ENCODE peak calls at places on chromosomes 7 and 10, in five cellular contexts. One of them, this sample, is unnamed.

GRCh38 chr10:124734311-124735166 is 9.6 kb downstream of the FAM53B start:
- DNase-seq in spleen: peak
- DNase-seq in A549: no peak
- DNase-seq in AG04449: no peak
- DNase-seq in LNCaP clone FGC: no peak
- DNase-seq in this sample: no peak

GRCh38 chr10:73413108-73413527 is 740 bp downstream of the ANXA7 start:
- DNase-seq in spleen: no peak
- DNase-seq in A549: peak
- DNase-seq in AG04449: no peak
- DNase-seq in LNCaP clone FGC: peak
- DNase-seq in this sample: peak

GRCh38 chr7:68143345-68143744 is 1146.7 kb downstream of the TYW1 start:
- DNase-seq in spleen: no peak
- DNase-seq in A549: no peak
- DNase-seq in AG04449: no peak
- DNase-seq in LNCaP clone FGC: no peak
- DNase-seq in this sample: no peak

GRCh38 chr10:7503190-7503589 is 92.4 kb upstream of the SFMBT2 start:
- DNase-seq in spleen: no peak
- DNase-seq in A549: no peak
- DNase-seq in AG04449: no peak
- DNase-seq in LNCaP clone FGC: no peak
- DNase-seq in this sample: no peak

GRCh38 chr10:128470302-128470962 is 344.2 kb upstream of the MKI67 start:
- DNase-seq in spleen: peak
- DNase-seq in A549: no peak
- DNase-seq in AG04449: no peak
- DNase-seq in LNCaP clone FGC: no peak
- DNase-seq in this sample: no peak

GRCh38 chr10:104614245-104614831 is 26.8 kb upstream of the SORCS3 start:
- DNase-seq in spleen: no peak
- DNase-seq in A549: peak
- DNase-seq in AG04449: no peak
- DNase-seq in LNCaP clone FGC: no peak
- DNase-seq in this sample: no peak

GRCh38 chr10:103145860-103146466 is 47.1 kb downstream of the NT5C2 start:
- DNase-seq in spleen: no peak
- DNase-seq in A549: no peak
- DNase-seq in AG04449: peak
- DNase-seq in LNCaP clone FGC: peak
- DNase-seq in this sample: no peak

GRCh38 chr10:72375173-72375572 is 20.5 kb upstream of the DNAJB12 start:
- DNase-seq in spleen: no peak
- DNase-seq in A549: no peak
- DNase-seq in AG04449: no peak
- DNase-seq in LNCaP clone FGC: no peak
- DNase-seq in this sample: no peak

GRCh38 chr7:84372712-84373111 is 178.1 kb upstream of the SEMA3A start:
- DNase-seq in spleen: no peak
- DNase-seq in A549: no peak
- DNase-seq in AG04449: no peak
- DNase-seq in LNCaP clone FGC: no peak
- DNase-seq in this sample: no peak

GRCh38 chr10:60679388-60679987 is 98.8 kb upstream of the CDK1 start:
- DNase-seq in spleen: no peak
- DNase-seq in A549: no peak
- DNase-seq in AG04449: no peak
- DNase-seq in LNCaP clone FGC: no peak
- DNase-seq in this sample: no peak

GRCh38 chr10:125722811-125723210 is 3.3 kb downstream of the EDRF1 start:
- DNase-seq in spleen: no peak
- DNase-seq in A549: no peak
- DNase-seq in AG04449: no peak
- DNase-seq in LNCaP clone FGC: no peak
- DNase-seq in this sample: no peak

GRCh38 chr10:73946253-73947145 is 35.6 kb downstream of the PLAU start:
- DNase-seq in spleen: peak
- DNase-seq in A549: no peak
- DNase-seq in AG04449: no peak
- DNase-seq in LNCaP clone FGC: no peak
- DNase-seq in this sample: no peak

GRCh38 chr10:116620423-116621400 is at the start of gene PNLIPRP2:
- DNase-seq in spleen: no peak
- DNase-seq in A549: no peak
- DNase-seq in AG04449: no peak
- DNase-seq in LNCaP clone FGC: no peak
- DNase-seq in this sample: no peak

GRCh38 chr7:45133352-45133751 is 21.9 kb upstream of the TBRG4 start:
- DNase-seq in spleen: peak
- DNase-seq in A549: no peak
- DNase-seq in AG04449: no peak
- DNase-seq in LNCaP clone FGC: no peak
- DNase-seq in this sample: no peak
- H3K4me3 ChIP-seq in spleen: no peak
- H3K4me3 ChIP-seq in A549: no peak
- H3K4me3 ChIP-seq in AG04449: no peak
- H3K4me3 ChIP-seq in LNCaP clone FGC: no peak
- H3K4me3 ChIP-seq in this sample: no peak

GRCh38 chr7:19754521-19755116 is 18.8 kb downstream of the TMEM196 start:
- DNase-seq in spleen: no peak
- DNase-seq in A549: no peak
- DNase-seq in AG04449: no peak
- DNase-seq in LNCaP clone FGC: peak
- DNase-seq in this sample: peak
- TF ChIP-seq CTCF in spleen: peak
- TF ChIP-seq CTCF in A549: peak
- TF ChIP-seq CTCF in AG04449: peak
- TF ChIP-seq CTCF in LNCaP clone FGC: peak
- TF ChIP-seq CTCF in this sample: peak

GRCh38 chr7:7176421-7177043 is 5.8 kb upstream of the C1GALT1 start:
- DNase-seq in spleen: no peak
- DNase-seq in A549: peak
- DNase-seq in AG04449: peak
- DNase-seq in LNCaP clone FGC: no peak
- DNase-seq in this sample: no peak
- H3K4me3 ChIP-seq in spleen: no peak
- H3K4me3 ChIP-seq in A549: peak
- H3K4me3 ChIP-seq in AG04449: no peak
- H3K4me3 ChIP-seq in LNCaP clone FGC: no peak
- H3K4me3 ChIP-seq in this sample: no peak

DNA sequence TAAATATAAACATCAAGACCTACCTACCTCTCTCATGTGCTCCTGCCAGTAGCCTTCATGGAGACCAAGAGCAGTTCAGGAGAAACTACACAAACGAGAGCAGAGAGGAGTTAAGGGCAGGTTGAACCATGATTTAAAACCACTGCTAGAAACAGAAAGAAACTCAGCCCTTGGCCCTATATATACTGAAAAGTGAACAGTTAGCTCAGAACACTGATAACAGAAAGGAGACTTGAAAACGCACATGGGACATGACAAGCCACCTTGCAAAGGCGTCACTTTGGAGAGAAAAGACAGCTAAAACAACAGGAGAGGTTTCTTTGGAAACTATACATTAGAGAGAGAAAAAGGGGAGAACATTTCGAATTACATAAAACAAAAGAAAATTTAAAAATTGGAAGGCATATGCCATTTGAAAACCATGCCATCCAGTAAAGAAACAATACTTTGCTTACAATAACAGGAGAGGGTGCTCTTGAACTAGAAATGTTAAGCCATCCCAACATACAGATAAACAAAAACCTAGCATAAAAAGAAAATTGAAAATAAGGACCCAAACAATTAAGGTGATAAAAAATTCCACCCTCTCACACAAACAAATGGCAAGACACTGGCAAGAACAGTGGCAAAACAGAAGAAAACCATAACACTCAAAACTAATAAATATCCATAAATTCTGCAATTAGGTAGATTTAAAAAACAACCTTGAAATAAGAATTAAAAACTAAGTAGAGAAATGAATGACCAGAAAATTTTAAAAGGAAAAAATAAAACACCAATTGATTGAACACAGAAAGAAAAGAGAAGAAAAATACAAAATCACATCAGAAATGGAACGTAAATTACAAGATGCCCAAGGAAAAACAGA is 232.7 kb downstream of the IMMP2L start:
- DNase-seq in spleen: no peak
- DNase-seq in A549: no peak
- DNase-seq in AG04449: no peak
- DNase-seq in LNCaP clone FGC: no peak
- DNase-seq in this sample: no peak
- TF ChIP-seq CTCF in spleen: no peak
- TF ChIP-seq CTCF in A549: peak
- TF ChIP-seq CTCF in AG04449: no peak
- TF ChIP-seq CTCF in LNCaP clone FGC: peak
- TF ChIP-seq CTCF in this sample: no peak

GRCh38 chr10:121594076-121594475 is 4.2 kb downstream of the FGFR2 start:
- DNase-seq in spleen: no peak
- DNase-seq in A549: no peak
- DNase-seq in AG04449: no peak
- DNase-seq in LNCaP clone FGC: no peak
- DNase-seq in this sample: no peak

GRCh38 chr10:121594623-121595320 is 3.5 kb downstream of the FGFR2 start:
- DNase-seq in spleen: no peak
- DNase-seq in A549: no peak
- DNase-seq in AG04449: peak
- DNase-seq in LNCaP clone FGC: no peak
- DNase-seq in this sample: no peak

GRCh38 chr10:121592155-121592890 is 5.9 kb downstream of the FGFR2 start:
- DNase-seq in spleen: peak
- DNase-seq in A549: peak
- DNase-seq in AG04449: no peak
- DNase-seq in LNCaP clone FGC: no peak
- DNase-seq in this sample: no peak

GRCh38 chr10:121593267-121593666 is 5.0 kb downstream of the FGFR2 start:
- DNase-seq in spleen: no peak
- DNase-seq in A549: no peak
- DNase-seq in AG04449: no peak
- DNase-seq in LNCaP clone FGC: no peak
- DNase-seq in this sample: no peak

DNA sequence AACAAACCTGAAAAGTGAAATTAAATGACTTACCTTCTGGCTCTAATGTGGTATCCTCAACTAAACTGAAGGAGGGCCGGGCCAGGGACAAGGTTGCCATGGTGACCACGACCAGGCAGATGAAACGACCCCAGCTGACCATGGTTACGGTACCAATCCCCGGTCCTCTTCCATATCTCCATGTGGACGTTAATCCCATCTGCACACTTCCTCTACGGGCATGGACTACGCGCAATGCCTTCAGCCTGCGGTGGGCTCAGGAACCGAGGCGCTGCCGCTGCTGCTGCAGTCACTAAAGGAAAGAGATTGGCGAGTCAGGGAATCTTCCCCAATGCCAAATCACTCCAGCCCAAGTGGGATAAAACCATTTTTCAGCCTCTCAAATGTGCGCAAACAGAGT is 4.6 kb downstream of the FGFR2 start:
- DNase-seq in spleen: no peak
- DNase-seq in A549: no peak
- DNase-seq in AG04449: no peak
- DNase-seq in LNCaP clone FGC: no peak
- DNase-seq in this sample: no peak
- H3K4me3 ChIP-seq in spleen: no peak
- H3K4me3 ChIP-seq in A549: no peak
- H3K4me3 ChIP-seq in AG04449: no peak
- H3K4me3 ChIP-seq in LNCaP clone FGC: no peak
- H3K4me3 ChIP-seq in this sample: no peak

GRCh38 chr7:30351724-30352123 is 67.3 kb downstream of the ZNRF2 start:
- DNase-seq in spleen: no peak
- DNase-seq in A549: no peak
- DNase-seq in AG04449: no peak
- DNase-seq in LNCaP clone FGC: no peak
- DNase-seq in this sample: no peak

GRCh38 chr7:30352169-30352568 is 67.8 kb downstream of the ZNRF2 start:
- DNase-seq in spleen: no peak
- DNase-seq in A549: no peak
- DNase-seq in AG04449: no peak
- DNase-seq in LNCaP clone FGC: no peak
- DNase-seq in this sample: no peak

GRCh38 chr7:30349816-30350215 is 65.4 kb downstream of the ZNRF2 start:
- DNase-seq in spleen: no peak
- DNase-seq in A549: no peak
- DNase-seq in AG04449: no peak
- DNase-seq in LNCaP clone FGC: no peak
- DNase-seq in this sample: no peak

GRCh38 chr7:30349170-30349569 is 64.8 kb downstream of the ZNRF2 start:
- DNase-seq in spleen: no peak
- DNase-seq in A549: no peak
- DNase-seq in AG04449: no peak
- DNase-seq in LNCaP clone FGC: peak
- DNase-seq in this sample: no peak

GRCh38 chr7:30351274-30351673 is 66.9 kb downstream of the ZNRF2 start:
- DNase-seq in spleen: no peak
- DNase-seq in A549: no peak
- DNase-seq in AG04449: no peak
- DNase-seq in LNCaP clone FGC: no peak
- DNase-seq in this sample: no peak
- TF ChIP-seq CTCF in spleen: no peak
- TF ChIP-seq CTCF in A549: no peak
- TF ChIP-seq CTCF in AG04449: no peak
- TF ChIP-seq CTCF in LNCaP clone FGC: no peak
- TF ChIP-seq CTCF in this sample: no peak

GRCh38 chr7:136870799-136871487 is 2.5 kb downstream of the CHRM2 start:
- DNase-seq in spleen: peak
- DNase-seq in A549: no peak
- DNase-seq in AG04449: no peak
- DNase-seq in LNCaP clone FGC: no peak
- DNase-seq in this sample: no peak

GRCh38 chr7:136865777-136866176 is 2.7 kb upstream of the CHRM2 start:
- DNase-seq in spleen: no peak
- DNase-seq in A549: no peak
- DNase-seq in AG04449: no peak
- DNase-seq in LNCaP clone FGC: no peak
- DNase-seq in this sample: no peak

GRCh38 chr7:136869991-136870798 is 1.7 kb downstream of the CHRM2 start:
- DNase-seq in spleen: peak
- DNase-seq in A549: no peak
- DNase-seq in AG04449: no peak
- DNase-seq in LNCaP clone FGC: no peak
- DNase-seq in this sample: no peak

GRCh38 chr7:136868496-136869005 is at the start of gene CHRM2:
- DNase-seq in spleen: no peak
- DNase-seq in A549: no peak
- DNase-seq in AG04449: no peak
- DNase-seq in LNCaP clone FGC: no peak
- DNase-seq in this sample: no peak

GRCh38 chr7:136869006-136869961 is 832 bp downstream of the CHRM2 start:
- DNase-seq in spleen: peak
- DNase-seq in A549: no peak
- DNase-seq in AG04449: no peak
- DNase-seq in LNCaP clone FGC: no peak
- DNase-seq in this sample: no peak
- H3K4me3 ChIP-seq in spleen: no peak
- H3K4me3 ChIP-seq in A549: no peak
- H3K4me3 ChIP-seq in AG04449: peak
- H3K4me3 ChIP-seq in LNCaP clone FGC: no peak
- H3K4me3 ChIP-seq in this sample: no peak

This sample was measured in GM12864.